ENCODE peak calls at places on chromosomes 2 and 18, in four cellular contexts. One of them, this sample, is unnamed.

GRCh38 chr2:120560330-120560729 is 175.3 kb upstream of the GLI2 start:
- DNase-seq in astrocyte: no peak
- DNase-seq in transverse colon: no peak
- DNase-seq in tibial artery: no peak
- DNase-seq in this sample: no peak

GRCh38 chr2:42386684-42387083 is 25.7 kb upstream of the COX7A2L start:
- DNase-seq in astrocyte: no peak
- DNase-seq in transverse colon: no peak
- DNase-seq in tibial artery: no peak
- DNase-seq in this sample: no peak

GRCh38 chr2:218732761-218733158 is 22.1 kb downstream of the TTLL4 start:
- DNase-seq in transverse colon: no peak
- DNase-seq in tibial artery: no peak
- DNase-seq in astrocyte: no peak
- DNase-seq in this sample: no peak

GRCh38 chr18:10406172-10406663 is 48.2 kb upstream of the APCDD1 start:
- DNase-seq in tibial artery: no peak
- DNase-seq in astrocyte: no peak
- DNase-seq in transverse colon: no peak
- DNase-seq in this sample: no peak

GRCh38 chr2:157185828-157186227 is 71.7 kb upstream of the GALNT5 start:
- DNase-seq in astrocyte: peak; percentile 23
- DNase-seq in tibial artery: no peak
- DNase-seq in transverse colon: no peak
- DNase-seq in this sample: no peak

GRCh38 chr2:152320814-152321213 is 14.2 kb upstream of the FMNL2 start:
- DNase-seq in tibial artery: no peak
- DNase-seq in transverse colon: no peak
- DNase-seq in astrocyte: no peak
- DNase-seq in this sample: no peak

GRCh38 chr2:33505966-33506365 is 29.5 kb downstream of the RASGRP3 start:
- DNase-seq in tibial artery: no peak
- DNase-seq in transverse colon: no peak
- DNase-seq in astrocyte: peak; percentile 34
- DNase-seq in this sample: no peak

GRCh38 chr2:73091696-73092095 is 20.2 kb upstream of the SFXN5 start:
- DNase-seq in tibial artery: no peak
- DNase-seq in transverse colon: no peak
- DNase-seq in astrocyte: no peak
- DNase-seq in this sample: no peak

GRCh38 chr2:236054661-236055060 is 113.5 kb downstream of the GBX2 start:
- DNase-seq in transverse colon: no peak
- DNase-seq in tibial artery: no peak
- DNase-seq in astrocyte: no peak
- DNase-seq in this sample: no peak

GRCh38 chr2:160816916-160817315 is 323.3 kb upstream of the RBMS1 start:
- DNase-seq in tibial artery: no peak
- DNase-seq in astrocyte: no peak
- DNase-seq in transverse colon: no peak
- DNase-seq in this sample: no peak

GRCh38 chr2:236472711-236473495 is 96.7 kb upstream of the ACKR3 start:
- DNase-seq in transverse colon: no peak
- DNase-seq in tibial artery: no peak
- DNase-seq in astrocyte: no peak
- DNase-seq in this sample: no peak

GRCh38 chr2:200252661-200253067 is 53.8 kb upstream of the SPATS2L start:
- DNase-seq in tibial artery: no peak
- DNase-seq in astrocyte: peak; percentile 61
- DNase-seq in transverse colon: no peak
- DNase-seq in this sample: no peak

GRCh38 chr2:71458413-71459083 is 5.2 kb downstream of the DYSF start:
- DNase-seq in tibial artery: no peak
- DNase-seq in astrocyte: peak; percentile 72
- DNase-seq in transverse colon: no peak
- DNase-seq in this sample: no peak

GRCh38 chr18:10419420-10420103 is 34.9 kb upstream of the APCDD1 start:
- DNase-seq in transverse colon: no peak
- DNase-seq in tibial artery: no peak
- DNase-seq in astrocyte: peak; percentile 85
- DNase-seq in this sample: no peak

GRCh38 chr2:6073260-6074141 is 381.3 kb downstream of the SOX11 start:
- DNase-seq in transverse colon: no peak
- DNase-seq in tibial artery: no peak
- DNase-seq in astrocyte: peak; percentile 87
- DNase-seq in this sample: peak; percentile 45

GRCh38 chr2:137167651-137168050 is 402.3 kb downstream of the THSD7B start:
- DNase-seq in transverse colon: no peak
- DNase-seq in astrocyte: no peak
- DNase-seq in tibial artery: no peak
- DNase-seq in this sample: no peak

GRCh38 chr2:110101280-110101844 is 14.3 kb downstream of the MALL start:
- DNase-seq in astrocyte: peak; percentile 100
- DNase-seq in transverse colon: peak; percentile 94
- DNase-seq in tibial artery: peak; percentile 99
- DNase-seq in this sample: no peak

GRCh38 chr18:22900558-22901183 is 32.5 kb upstream of the RBBP8 start:
- DNase-seq in tibial artery: no peak
- DNase-seq in transverse colon: no peak
- DNase-seq in astrocyte: peak; percentile 7
- DNase-seq in this sample: peak; percentile 6

GRCh38 chr2:99545066-99545465 is 55.2 kb upstream of the REV1 start:
- DNase-seq in tibial artery: no peak
- DNase-seq in transverse colon: no peak
- DNase-seq in astrocyte: peak; percentile 66
- DNase-seq in this sample: no peak

GRCh38 chr2:226360658-226361057 is 439.0 kb downstream of the IRS1 start:
- DNase-seq in transverse colon: no peak
- DNase-seq in astrocyte: no peak
- DNase-seq in tibial artery: no peak
- DNase-seq in this sample: no peak

GRCh38 chr2:238459081-238459629 is 32.4 kb downstream of the ASB1 start:
- DNase-seq in tibial artery: peak; percentile 87
- DNase-seq in astrocyte: peak; percentile 84
- DNase-seq in transverse colon: no peak
- DNase-seq in this sample: no peak

GRCh38 chr18:9763876-9764605 is 55.9 kb downstream of the RAB31 start:
- DNase-seq in tibial artery: no peak
- DNase-seq in astrocyte: no peak
- DNase-seq in transverse colon: no peak
- DNase-seq in this sample: no peak

GRCh38 chr2:153519260-153519875 is 40.8 kb upstream of the RPRM start:
- DNase-seq in tibial artery: no peak
- DNase-seq in transverse colon: peak; percentile 54
- DNase-seq in astrocyte: peak; percentile 21
- DNase-seq in this sample: peak; percentile 4

GRCh38 chr18:35680139-35680551 is 98.6 kb downstream of the GALNT1 start:
- DNase-seq in transverse colon: no peak
- DNase-seq in astrocyte: no peak
- DNase-seq in tibial artery: no peak
- DNase-seq in this sample: no peak
- H3K27ac ChIP-seq in transverse colon: no peak overlapping the region
- H3K27ac ChIP-seq in astrocyte: no peak overlapping the region
- H3K27ac ChIP-seq in tibial artery: no peak overlapping the region
- H3K27ac ChIP-seq in this sample: no peak overlapping the region

GRCh38 chr2:222521099-222521498 is 96.8 kb downstream of the SGPP2 start:
- DNase-seq in astrocyte: no peak
- DNase-seq in transverse colon: no peak
- DNase-seq in tibial artery: no peak
- DNase-seq in this sample: no peak
- H3K27ac ChIP-seq in astrocyte: no peak overlapping the region
- H3K27ac ChIP-seq in transverse colon: no peak overlapping the region
- H3K27ac ChIP-seq in tibial artery: no peak overlapping the region
- H3K27ac ChIP-seq in this sample: no peak overlapping the region

DNA sequence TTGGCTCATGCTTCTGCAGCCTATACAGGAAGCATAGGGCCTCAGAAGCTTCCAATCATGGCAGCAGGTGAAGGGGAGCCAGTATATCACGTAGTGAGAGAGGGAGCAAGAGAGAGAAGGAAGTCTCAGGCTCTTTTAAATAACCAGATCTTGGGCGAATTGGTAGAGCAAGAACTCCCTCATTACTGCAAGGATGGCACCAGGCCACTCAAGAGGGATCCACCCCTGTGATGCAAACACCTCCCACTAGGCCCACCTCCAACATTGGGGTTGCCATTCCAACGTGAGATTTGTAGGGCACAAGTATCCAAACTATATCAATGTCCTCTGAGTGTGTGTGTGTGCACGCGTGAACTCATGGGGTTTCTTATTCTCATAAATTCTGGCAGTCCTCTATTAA is 37.6 kb upstream of the RMP24 start:
- DNase-seq in transverse colon: no peak
- DNase-seq in tibial artery: no peak
- DNase-seq in astrocyte: no peak
- DNase-seq in this sample: no peak
- H3K27ac ChIP-seq in transverse colon: no peak overlapping the region
- H3K27ac ChIP-seq in tibial artery: no peak overlapping the region
- H3K27ac ChIP-seq in astrocyte: no peak overlapping the region
- H3K27ac ChIP-seq in this sample: no peak overlapping the region

GRCh38 chr2:207790898-207791297 is 21.2 kb upstream of the FZD5 start:
- DNase-seq in transverse colon: no peak
- DNase-seq in astrocyte: no peak
- DNase-seq in tibial artery: no peak
- DNase-seq in this sample: no peak

GRCh38 chr2:207791579-207792243 is 22.0 kb upstream of the FZD5 start:
- DNase-seq in astrocyte: no peak
- DNase-seq in tibial artery: no peak
- DNase-seq in transverse colon: no peak
- DNase-seq in this sample: no peak

GRCh38 chr2:207792244-207792785 is 22.6 kb upstream of the FZD5 start:
- DNase-seq in transverse colon: no peak
- DNase-seq in tibial artery: no peak
- DNase-seq in astrocyte: peak; percentile 78
- DNase-seq in this sample: no peak

GRCh38 chr2:207801259-207801658 is 31.6 kb upstream of the FZD5 start:
- DNase-seq in transverse colon: no peak
- DNase-seq in tibial artery: no peak
- DNase-seq in astrocyte: no peak
- DNase-seq in this sample: no peak

GRCh38 chr2:207796585-207797350 is 27.1 kb upstream of the FZD5 start:
- DNase-seq in transverse colon: peak; percentile 63
- DNase-seq in tibial artery: no peak
- DNase-seq in astrocyte: no peak
- DNase-seq in this sample: no peak
- H3K27ac ChIP-seq in transverse colon: peak overlapping the region; percentile 81
- H3K27ac ChIP-seq in tibial artery: no peak overlapping the region
- H3K27ac ChIP-seq in astrocyte: no peak overlapping the region
- H3K27ac ChIP-seq in this sample: no peak overlapping the region

DNA sequence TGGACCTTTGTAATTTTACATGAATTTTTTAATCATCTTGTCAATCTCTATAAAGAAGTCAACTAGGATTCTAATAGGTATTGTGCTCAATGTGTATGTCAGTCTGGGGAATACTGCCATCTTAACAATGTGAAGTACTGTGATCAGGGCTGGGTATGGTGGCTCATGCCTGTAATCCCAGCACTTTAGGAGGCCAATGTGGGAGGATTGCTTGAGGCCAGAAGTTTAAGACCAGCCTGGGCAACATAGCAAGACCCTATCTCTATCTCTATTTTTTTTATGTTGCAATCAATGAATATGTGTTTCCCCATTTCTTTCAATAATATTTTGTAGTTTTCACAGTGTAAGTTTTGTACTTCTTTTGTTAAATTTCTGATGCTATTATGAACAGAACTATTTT is 185.0 kb downstream of the DYM start:
- DNase-seq in astrocyte: no peak
- DNase-seq in transverse colon: no peak
- DNase-seq in tibial artery: no peak
- DNase-seq in this sample: no peak
- H3K27ac ChIP-seq in astrocyte: no peak overlapping the region
- H3K27ac ChIP-seq in transverse colon: no peak overlapping the region
- H3K27ac ChIP-seq in tibial artery: no peak overlapping the region
- H3K27ac ChIP-seq in this sample: no peak overlapping the region

GRCh38 chr18:44915661-44916060 is 235.0 kb downstream of the SETBP1 start:
- DNase-seq in astrocyte: no peak
- DNase-seq in tibial artery: no peak
- DNase-seq in transverse colon: no peak
- DNase-seq in this sample: no peak

GRCh38 chr18:44916429-44917183 is 235.9 kb downstream of the SETBP1 start:
- DNase-seq in transverse colon: no peak
- DNase-seq in astrocyte: no peak
- DNase-seq in tibial artery: no peak
- DNase-seq in this sample: no peak

GRCh38 chr18:44915213-44915612 is 234.5 kb downstream of the SETBP1 start:
- DNase-seq in transverse colon: no peak
- DNase-seq in tibial artery: no peak
- DNase-seq in astrocyte: no peak
- DNase-seq in this sample: no peak

GRCh38 chr18:44917865-44918476 is 237.3 kb downstream of the SETBP1 start:
- DNase-seq in transverse colon: no peak
- DNase-seq in astrocyte: no peak
- DNase-seq in tibial artery: no peak
- DNase-seq in this sample: no peak

DNA sequence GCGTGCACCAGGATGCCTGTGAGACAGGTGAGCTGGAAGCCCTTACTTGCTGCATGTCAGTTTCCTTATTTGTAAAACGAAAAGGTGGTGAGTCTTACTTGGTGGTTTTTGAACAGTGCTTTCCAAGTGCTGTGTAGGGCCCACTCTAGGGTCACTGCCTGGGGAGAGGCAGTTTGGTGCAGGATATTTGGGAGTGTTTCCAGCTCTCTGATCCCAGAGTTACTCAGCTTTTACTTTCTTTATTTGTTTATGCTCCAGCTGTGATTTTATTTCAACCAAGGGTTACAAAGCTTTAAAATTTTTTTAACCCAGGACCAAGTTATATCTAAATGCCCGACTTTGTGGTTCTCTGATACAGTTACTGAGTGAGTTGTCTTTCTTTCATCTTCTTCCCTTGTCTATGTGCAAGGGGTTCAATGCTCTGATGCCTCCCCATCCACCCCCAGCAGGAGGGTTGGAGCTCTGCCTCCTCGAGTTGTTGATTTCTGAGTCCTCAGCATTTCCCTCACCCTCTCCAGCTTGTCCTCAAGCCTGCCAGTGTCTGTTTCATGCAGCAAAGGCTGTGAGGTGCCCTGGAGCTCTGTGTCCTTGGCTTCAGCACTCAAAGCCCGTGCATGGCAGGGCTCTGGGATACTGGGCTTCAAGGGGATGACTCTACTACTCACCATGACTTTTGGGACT is 236.6 kb downstream of the SETBP1 start:
- DNase-seq in astrocyte: no peak
- DNase-seq in transverse colon: no peak
- DNase-seq in tibial artery: no peak
- DNase-seq in this sample: no peak
- H3K27ac ChIP-seq in astrocyte: no peak overlapping the region
- H3K27ac ChIP-seq in transverse colon: peak overlapping the region; percentile 6
- H3K27ac ChIP-seq in tibial artery: peak overlapping the region; percentile 67
- H3K27ac ChIP-seq in this sample: no peak overlapping the region

GRCh38 chr2:26008851-26009566 is 24.9 kb upstream of the RAB10 start:
- DNase-seq in tibial artery: peak; percentile 80
- DNase-seq in astrocyte: peak; percentile 32
- DNase-seq in transverse colon: peak; percentile 72
- DNase-seq in this sample: no peak
- H3K27ac ChIP-seq in tibial artery: no peak overlapping the region
- H3K27ac ChIP-seq in astrocyte: no peak overlapping the region
- H3K27ac ChIP-seq in transverse colon: peak overlapping the region; percentile 57
- H3K27ac ChIP-seq in this sample: no peak overlapping the region

This sample was measured in substantia nigra.